ENCODE peak calls at places on chromosomes 11 and 22, in four cellular contexts. N, B, U and W are unnamed samples.

GRCh38 chr22:23098230-23098705 is 27.9 kb downstream of the GNAZ start:
- DNase-seq in U (no peak), N (no peak), B (no peak), W (no peak)

GRCh38 chr11:68471360-68472340 is 11.1 kb downstream of the PPP6R3 start:
- DNase-seq in N (peak; percentile 32), B (no peak), U (no peak), W (no peak)

GRCh38 chr22:40511604-40512003 is 124.9 kb downstream of the MRTFA start:
- DNase-seq in N (no peak), U (no peak), B (no peak), W (no peak)

GRCh38 chr11:10674991-10675440 is 18.5 kb downstream of the IRAG1 start:
- DNase-seq in U (no peak), N (no peak), B (no peak), W (no peak)

GRCh38 chr11:79413258-79413657 is 27.6 kb downstream of the TENM4 start:
- DNase-seq in B (no peak), U (no peak), N (no peak), W (peak; percentile 17)

GRCh38 chr11:10327254-10327653 is 22.4 kb downstream of the ADM start:
- DNase-seq in N (no peak), U (no peak), B (peak; percentile 28), W (no peak)

GRCh38 chr11:76606102-76606793 is 64.3 kb downstream of the LRRC32 start:
- DNase-seq in N (no peak), U (no peak), B (no peak), W (no peak)

GRCh38 chr11:86955674-86956522 is 703 bp upstream of the FZD4 start:
- DNase-seq in U (peak; percentile 88), N (peak; percentile 5), B (peak; percentile 83), W (peak; percentile 81)

GRCh38 chr22:45877651-45878050 is 99.3 kb downstream of the WNT7B start:
- DNase-seq in U (no peak), B (no peak), N (no peak), W (no peak)

GRCh38 chr11:363948-364761 is 5.1 kb upstream of the B4GALNT4 start:
- DNase-seq in U (peak; percentile 62), N (no peak), B (no peak), W (no peak)

GRCh38 chr11:8381343-8381742 is 117.7 kb upstream of the LMO1 start:
- DNase-seq in B (no peak), U (no peak), N (no peak), W (no peak)

GRCh38 chr11:122186439-122187080 is 70.5 kb upstream of the BLID start:
- DNase-seq in N (no peak), U (no peak), B (no peak), W (no peak)

GRCh38 chr22:20151276-20151588 is 377 bp upstream of the CCDC188 start:
- DNase-seq in B (no peak), N (no peak), U (no peak), W (no peak)

GRCh38 chr22:49554741-49555140 is 272.9 kb downstream of the BRD1 start:
- DNase-seq in B (no peak), U (no peak), N (no peak), W (no peak)

GRCh38 chr11:56307836-56308235 is 7.1 kb upstream of the OR8K3 start:
- DNase-seq in N (no peak), B (no peak), U (no peak), W (no peak)

DNA sequence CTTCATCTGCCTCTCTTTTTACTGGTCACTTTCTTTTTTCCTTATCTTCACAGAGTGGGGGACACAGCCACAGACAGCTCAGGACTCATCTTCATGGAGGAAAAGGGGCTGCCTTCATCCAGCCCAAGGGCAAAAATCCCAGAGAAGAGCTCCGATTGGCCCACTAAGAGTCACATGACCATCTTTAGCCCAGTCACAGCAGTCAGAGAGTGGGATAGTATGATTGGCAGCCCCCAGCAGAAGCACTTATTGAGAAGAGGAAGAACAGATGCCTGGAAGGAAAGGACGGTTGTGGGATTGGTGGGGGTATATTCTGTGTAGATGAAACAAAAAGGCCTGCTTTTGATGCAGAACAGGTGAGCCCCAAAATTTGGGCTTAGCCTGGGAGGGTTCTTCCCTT is 77.8 kb downstream of the MN1 start:
- DNase-seq in U (no peak), N (no peak), B (no peak), W (no peak)
- TF ChIP-seq TARDBP in U (no peak), N (no peak), B (no peak), W (no peak)

GRCh38 chr11:14529933-14530332 is 9.7 kb upstream of the PSMA1 start:
- DNase-seq in U (peak; percentile 12), B (no peak), N (no peak), W (no peak)
- TF ChIP-seq BHLHE40 in U (no peak), B (no peak), N (no peak), W (no peak)

DNA sequence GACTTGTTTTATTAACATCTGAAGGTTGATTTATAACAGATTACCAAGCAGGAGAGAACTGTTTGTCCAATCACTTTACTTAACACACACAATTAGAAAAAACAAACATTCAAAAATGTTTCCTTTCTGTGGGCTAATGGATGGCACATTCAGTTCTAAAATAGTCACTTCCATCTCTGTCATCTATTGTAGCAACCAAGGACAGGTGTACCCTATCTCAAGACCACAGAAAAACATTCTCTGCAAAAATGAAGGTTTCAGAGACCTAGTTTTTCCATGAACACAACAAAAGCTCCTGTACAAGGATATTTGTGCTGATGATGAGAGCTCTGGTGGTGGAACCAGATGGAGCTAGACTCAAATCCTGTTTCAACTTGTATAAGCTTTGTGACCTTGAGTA is 239.9 kb downstream of the CADM1 start:
- DNase-seq in U (no peak), N (no peak), B (no peak), W (no peak)
- TF ChIP-seq TARDBP in U (no peak), N (no peak), B (no peak), W (no peak)

DNA sequence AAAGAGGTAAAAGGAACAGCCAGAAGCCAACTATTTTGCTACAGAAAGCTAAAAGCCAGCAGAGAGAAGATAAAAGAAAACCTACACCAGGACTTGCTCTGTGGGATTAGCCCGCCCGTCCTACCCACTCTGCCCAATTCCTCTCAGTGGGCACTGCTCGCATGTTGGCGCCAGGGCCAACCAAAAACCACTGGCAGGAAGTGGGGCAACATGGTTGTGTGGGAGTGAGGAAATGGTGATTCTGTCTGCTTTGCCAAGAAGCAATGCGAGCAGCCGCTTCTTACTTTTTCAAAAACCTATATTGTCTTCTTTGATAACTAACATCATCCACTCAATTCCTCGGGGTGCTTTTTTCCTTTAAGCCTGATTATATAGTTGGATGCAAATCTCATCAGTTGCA is 14.2 kb upstream of the APOA1 start:
- DNase-seq in U (no peak), B (no peak), N (no peak), W (no peak)
- TF ChIP-seq BHLHE40 in U (no peak), B (no peak), N (no peak), W (no peak)

GRCh38 chr11:96257036-96257435 is 86.0 kb downstream of the MAML2 start:
- DNase-seq in U (no peak), N (no peak), B (no peak), W (no peak)

GRCh38 chr11:96259053-96259837 is 83.8 kb downstream of the MAML2 start:
- DNase-seq in B (no peak), N (no peak), U (no peak), W (no peak)

GRCh38 chr11:96260067-96260511 is 82.9 kb downstream of the MAML2 start:
- DNase-seq in U (no peak), N (no peak), B (peak; percentile 72), W (no peak)

GRCh38 chr11:96256604-96257003 is 86.4 kb downstream of the MAML2 start:
- DNase-seq in U (no peak), B (no peak), N (no peak), W (no peak)

GRCh38 chr11:96257972-96258951 is 84.7 kb downstream of the MAML2 start:
- DNase-seq in B (no peak), U (no peak), N (no peak), W (no peak)
- TF ChIP-seq TARDBP in B (no peak), U (no peak), N (no peak), W (no peak)

DNA sequence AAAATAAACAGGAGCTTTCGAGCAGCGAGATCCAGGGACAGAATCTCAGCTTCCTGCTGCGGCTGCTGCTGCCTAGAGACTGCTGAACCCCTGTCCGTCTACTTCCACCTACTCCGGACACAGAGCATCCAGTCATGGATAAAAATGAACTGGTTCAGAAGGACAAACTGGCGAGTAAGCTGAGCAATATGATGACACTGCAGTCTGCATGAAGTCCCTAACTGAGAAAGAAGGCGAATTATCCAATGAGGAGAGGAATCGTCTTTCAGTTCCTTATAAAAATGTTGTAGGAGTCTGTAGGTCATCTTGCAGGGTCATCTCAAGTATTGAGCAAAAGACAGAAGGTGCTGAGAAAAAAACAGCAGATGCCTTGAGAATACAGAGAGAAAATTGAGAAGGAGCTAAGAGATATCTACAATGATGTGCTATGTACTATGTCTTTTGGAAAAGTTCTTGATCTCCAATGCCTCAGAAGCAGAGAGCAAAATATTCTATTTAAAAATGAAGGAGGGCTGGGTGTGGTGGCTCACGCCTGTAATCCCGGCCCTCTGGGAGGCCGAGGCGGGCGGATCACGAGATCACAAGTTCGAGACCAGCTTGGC is 11.1 kb upstream of the MS4A2 start:
- DNase-seq in U (no peak), B (no peak), N (no peak), W (no peak)
- TF ChIP-seq BHLHE40 in U (no peak), B (no peak), N (no peak), W (no peak)

GRCh38 chr11:30876228-30876627 is 290.1 kb upstream of the MPPED2 start:
- DNase-seq in B (no peak), N (no peak), U (no peak), W (no peak)

GRCh38 chr11:30878400-30878799 is 292.2 kb upstream of the MPPED2 start:
- DNase-seq in N (no peak), B (no peak), U (no peak), W (no peak)

GRCh38 chr11:30876656-30877371 is 290.7 kb upstream of the MPPED2 start:
- DNase-seq in U (no peak), N (no peak), B (no peak), W (no peak)

GRCh38 chr11:30873924-30874323 is 287.8 kb upstream of the MPPED2 start:
- DNase-seq in B (no peak), N (no peak), U (no peak), W (no peak)

DNA sequence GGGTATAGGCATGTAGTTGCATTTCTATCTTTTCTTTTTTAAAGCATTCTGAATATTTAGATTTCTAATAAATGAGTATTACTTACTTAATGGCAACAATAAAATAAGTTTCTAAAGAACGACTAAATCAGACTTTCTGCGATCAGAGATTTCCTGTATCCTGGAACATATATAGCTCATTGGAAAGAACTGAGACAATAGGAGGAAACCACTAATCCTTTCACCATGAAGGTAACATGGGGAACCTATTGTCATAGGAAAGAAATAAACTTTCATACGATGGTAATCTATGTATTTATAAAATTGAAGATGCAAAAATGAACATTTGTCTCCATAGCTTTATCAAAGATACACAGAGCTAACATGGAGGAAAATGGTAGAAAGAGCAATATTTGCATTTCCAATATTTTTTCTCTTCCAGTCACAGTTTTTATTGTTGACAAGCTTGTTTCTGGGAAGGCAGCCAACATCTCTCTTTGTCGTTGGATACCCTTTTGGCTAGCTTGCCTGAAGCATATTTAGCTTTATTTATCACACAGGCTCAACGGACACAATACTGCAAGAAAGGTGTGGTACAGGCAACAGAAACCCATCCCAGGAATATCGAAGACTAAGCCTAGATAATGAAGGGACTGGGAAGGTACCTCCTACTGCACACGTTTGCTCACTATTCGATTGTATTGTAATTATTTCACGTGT is 293.3 kb upstream of the MPPED2 start:
- DNase-seq in B (no peak), N (no peak), U (no peak), W (no peak)
- TF ChIP-seq TARDBP in B (no peak), N (no peak), U (no peak), W (no peak)

GRCh38 chr11:104700609-104701008 is 197.7 kb downstream of the CASP12 start:
- DNase-seq in B (no peak), N (no peak), U (no peak), W (no peak)

GRCh38 chr11:104704888-104705287 is 193.4 kb downstream of the CASP12 start:
- DNase-seq in N (no peak), B (no peak), U (no peak), W (no peak)

GRCh38 chr11:104705475-104706195 is 192.6 kb downstream of the CASP12 start:
- DNase-seq in B (no peak), N (peak; percentile 59), U (no peak), W (no peak)
- TF ChIP-seq BHLHE40 in B (no peak), N (no peak), U (no peak), W (no peak)